ENCODE peak calls at places on chromosome X, in nine cellular contexts. One of them, this sample, is unnamed. For H3K9me3, the result is how much of the 10 kb centered on the place peaks cover.

GRCh38 chrX:68930576-68931317 is 101.9 kb downstream of the EFNB1 start:
- DNase-seq in heart left ventricle: no peak
- DNase-seq in transverse colon: no peak
- DNase-seq in tibial nerve: no peak
- DNase-seq in breast epithelium: no peak
- DNase-seq in IMR-90: no peak
- DNase-seq in A549: no peak
- DNase-seq in upper lobe of left lung: no peak
- DNase-seq in body of pancreas: no peak
- DNase-seq in this sample: no peak

GRCh38 chrX:10071451-10072163 is 85.2 kb upstream of the CLCN4 start:
- DNase-seq in breast epithelium: no peak
- DNase-seq in heart left ventricle: no peak
- DNase-seq in tibial nerve: no peak
- DNase-seq in upper lobe of left lung: no peak
- DNase-seq in IMR-90: no peak
- DNase-seq in A549: no peak
- DNase-seq in transverse colon: no peak
- DNase-seq in body of pancreas: no peak
- DNase-seq in this sample: no peak

GRCh38 chrX:136162827-136163427 is 15.6 kb downstream of the FHL1 start:
- DNase-seq in body of pancreas: peak
- DNase-seq in tibial nerve: no peak
- DNase-seq in A549: peak
- DNase-seq in heart left ventricle: peak
- DNase-seq in transverse colon: peak
- DNase-seq in upper lobe of left lung: no peak
- DNase-seq in breast epithelium: no peak
- DNase-seq in IMR-90: peak
- DNase-seq in this sample: no peak

GRCh38 chrX:109347618-109348017 is 134.3 kb downstream of the GUCY2F start:
- DNase-seq in body of pancreas: no peak
- DNase-seq in heart left ventricle: no peak
- DNase-seq in transverse colon: no peak
- DNase-seq in IMR-90: peak
- DNase-seq in breast epithelium: no peak
- DNase-seq in tibial nerve: no peak
- DNase-seq in upper lobe of left lung: no peak
- DNase-seq in A549: no peak
- DNase-seq in this sample: no peak

GRCh38 chrX:120450163-120450562 is 18.9 kb downstream of the LAMP2 start:
- DNase-seq in IMR-90: no peak
- DNase-seq in breast epithelium: no peak
- DNase-seq in tibial nerve: no peak
- DNase-seq in upper lobe of left lung: no peak
- DNase-seq in transverse colon: no peak
- DNase-seq in heart left ventricle: no peak
- DNase-seq in body of pancreas: no peak
- DNase-seq in A549: peak
- DNase-seq in this sample: no peak

GRCh38 chrX:12974797-12975669 is at the start of gene TMSB4X:
- DNase-seq in breast epithelium: peak
- DNase-seq in body of pancreas: peak
- DNase-seq in transverse colon: peak
- DNase-seq in A549: peak
- DNase-seq in IMR-90: peak
- DNase-seq in heart left ventricle: peak
- DNase-seq in tibial nerve: peak
- DNase-seq in upper lobe of left lung: peak
- DNase-seq in this sample: peak

GRCh38 chrX:2664497-2664896 is 26.6 kb upstream of the CD99 start:
- DNase-seq in breast epithelium: no peak
- DNase-seq in tibial nerve: peak
- DNase-seq in upper lobe of left lung: no peak
- DNase-seq in A549: no peak
- DNase-seq in body of pancreas: no peak
- DNase-seq in transverse colon: no peak
- DNase-seq in IMR-90: peak
- DNase-seq in heart left ventricle: peak
- DNase-seq in this sample: no peak

GRCh38 chrX:154469114-154469513 is 10.0 kb downstream of the LAGE3 start:
- DNase-seq in breast epithelium: no peak
- DNase-seq in body of pancreas: no peak
- DNase-seq in A549: no peak
- DNase-seq in tibial nerve: no peak
- DNase-seq in IMR-90: no peak
- DNase-seq in upper lobe of left lung: no peak
- DNase-seq in transverse colon: no peak
- DNase-seq in heart left ventricle: no peak
- DNase-seq in this sample: no peak

GRCh38 chrX:101430457-101431078 is 22.5 kb downstream of the HNRNPH2 start:
- DNase-seq in tibial nerve: no peak
- DNase-seq in body of pancreas: no peak
- DNase-seq in A549: peak
- DNase-seq in upper lobe of left lung: no peak
- DNase-seq in IMR-90: peak
- DNase-seq in heart left ventricle: no peak
- DNase-seq in breast epithelium: no peak
- DNase-seq in transverse colon: no peak
- DNase-seq in this sample: no peak

GRCh38 chrX:24890677-24891076 is 125.1 kb downstream of the ARX start:
- DNase-seq in A549: peak
- DNase-seq in IMR-90: no peak
- DNase-seq in transverse colon: no peak
- DNase-seq in heart left ventricle: no peak
- DNase-seq in breast epithelium: no peak
- DNase-seq in upper lobe of left lung: no peak
- DNase-seq in tibial nerve: no peak
- DNase-seq in body of pancreas: no peak
- DNase-seq in this sample: no peak

GRCh38 chrX:42242044-42242443 is 318.7 kb upstream of the CASK start:
- DNase-seq in heart left ventricle: no peak
- DNase-seq in A549: no peak
- DNase-seq in upper lobe of left lung: no peak
- DNase-seq in IMR-90: no peak
- DNase-seq in tibial nerve: no peak
- DNase-seq in body of pancreas: no peak
- DNase-seq in transverse colon: no peak
- DNase-seq in breast epithelium: no peak
- DNase-seq in this sample: no peak

GRCh38 chrX:77788050-77788449 is 2.0 kb upstream of the ATRX start:
- DNase-seq in A549: peak
- DNase-seq in IMR-90: peak
- DNase-seq in tibial nerve: peak
- DNase-seq in transverse colon: no peak
- DNase-seq in body of pancreas: no peak
- DNase-seq in heart left ventricle: no peak
- DNase-seq in breast epithelium: no peak
- DNase-seq in upper lobe of left lung: no peak
- DNase-seq in this sample: no peak

GRCh38 chrX:145405012-145405411 is 157.7 kb downstream of the SPANXN1 start:
- DNase-seq in breast epithelium: no peak
- DNase-seq in transverse colon: no peak
- DNase-seq in tibial nerve: peak
- DNase-seq in upper lobe of left lung: no peak
- DNase-seq in A549: peak
- DNase-seq in IMR-90: peak
- DNase-seq in heart left ventricle: no peak
- DNase-seq in body of pancreas: peak
- DNase-seq in this sample: no peak

GRCh38 chrX:140504371-140505324 is at the start of gene SOX3:
- DNase-seq in transverse colon: no peak
- DNase-seq in A549: no peak
- DNase-seq in body of pancreas: no peak
- DNase-seq in upper lobe of left lung: no peak
- DNase-seq in heart left ventricle: no peak
- DNase-seq in breast epithelium: no peak
- DNase-seq in IMR-90: no peak
- DNase-seq in tibial nerve: no peak
- DNase-seq in this sample: no peak

GRCh38 chrX:3638280-3638873 is 75.1 kb downstream of the PRKX start:
- DNase-seq in IMR-90: peak
- DNase-seq in transverse colon: peak
- DNase-seq in A549: peak
- DNase-seq in tibial nerve: peak
- DNase-seq in heart left ventricle: no peak
- DNase-seq in upper lobe of left lung: peak
- DNase-seq in body of pancreas: peak
- DNase-seq in breast epithelium: no peak
- DNase-seq in this sample: no peak

GRCh38 chrX:87664381-87664780 is 146.8 kb downstream of the KLHL4 start:
- DNase-seq in upper lobe of left lung: no peak
- DNase-seq in tibial nerve: no peak
- DNase-seq in IMR-90: peak
- DNase-seq in transverse colon: no peak
- DNase-seq in body of pancreas: no peak
- DNase-seq in heart left ventricle: no peak
- DNase-seq in A549: peak
- DNase-seq in breast epithelium: no peak
- DNase-seq in this sample: no peak

GRCh38 chrX:70907900-70908299 is 611 bp downstream of the TEX11 start:
- DNase-seq in upper lobe of left lung: no peak
- DNase-seq in IMR-90: no peak
- DNase-seq in tibial nerve: no peak
- DNase-seq in transverse colon: no peak
- DNase-seq in body of pancreas: no peak
- DNase-seq in breast epithelium: no peak
- DNase-seq in A549: peak
- DNase-seq in heart left ventricle: no peak
- DNase-seq in this sample: no peak

GRCh38 chrX:97199501-97199900 is 315.8 kb downstream of the RPA4 start:
- DNase-seq in transverse colon: no peak
- DNase-seq in tibial nerve: no peak
- DNase-seq in body of pancreas: no peak
- DNase-seq in IMR-90: peak
- DNase-seq in A549: no peak
- DNase-seq in breast epithelium: no peak
- DNase-seq in upper lobe of left lung: no peak
- DNase-seq in heart left ventricle: no peak
- DNase-seq in this sample: no peak

GRCh38 chrX:46029777-46030176 is 515.4 kb downstream of the ZNF674 start:
- DNase-seq in heart left ventricle: no peak
- DNase-seq in tibial nerve: no peak
- DNase-seq in upper lobe of left lung: no peak
- DNase-seq in transverse colon: no peak
- DNase-seq in body of pancreas: peak
- DNase-seq in breast epithelium: no peak
- DNase-seq in IMR-90: no peak
- DNase-seq in A549: no peak
- DNase-seq in this sample: no peak

GRCh38 chrX:1925053-1925481 is 310.2 kb downstream of the ASMT start:
- DNase-seq in body of pancreas: no peak
- DNase-seq in breast epithelium: no peak
- DNase-seq in IMR-90: no peak
- DNase-seq in A549: no peak
- DNase-seq in tibial nerve: no peak
- DNase-seq in upper lobe of left lung: no peak
- DNase-seq in transverse colon: no peak
- DNase-seq in heart left ventricle: no peak
- DNase-seq in this sample: no peak

GRCh38 chrX:113868716-113869115 is 715.2 kb upstream of the HTR2C start:
- DNase-seq in body of pancreas: no peak
- DNase-seq in upper lobe of left lung: no peak
- DNase-seq in breast epithelium: no peak
- DNase-seq in heart left ventricle: no peak
- DNase-seq in transverse colon: no peak
- DNase-seq in tibial nerve: no peak
- DNase-seq in A549: no peak
- DNase-seq in IMR-90: no peak
- DNase-seq in this sample: no peak

GRCh38 chrX:18887821-18888205 is 96.1 kb downstream of the PHKA2 start:
- DNase-seq in body of pancreas: no peak
- DNase-seq in transverse colon: no peak
- DNase-seq in heart left ventricle: no peak
- DNase-seq in tibial nerve: no peak
- DNase-seq in IMR-90: no peak
- DNase-seq in A549: no peak
- DNase-seq in upper lobe of left lung: no peak
- DNase-seq in breast epithelium: no peak
- DNase-seq in this sample: no peak

GRCh38 chrX:65745427-65745826 is 78.0 kb downstream of the MSN start:
- DNase-seq in A549: no peak
- DNase-seq in transverse colon: no peak
- DNase-seq in tibial nerve: no peak
- DNase-seq in body of pancreas: no peak
- DNase-seq in breast epithelium: no peak
- DNase-seq in IMR-90: no peak
- DNase-seq in heart left ventricle: no peak
- DNase-seq in upper lobe of left lung: no peak
- DNase-seq in this sample: no peak
- TF ChIP-seq POLR2A in A549: no peak
- TF ChIP-seq POLR2A in transverse colon: no peak
- TF ChIP-seq POLR2A in tibial nerve: no peak
- TF ChIP-seq POLR2A in body of pancreas: no peak
- TF ChIP-seq POLR2A in breast epithelium: no peak
- TF ChIP-seq POLR2A in IMR-90: no peak
- TF ChIP-seq POLR2A in heart left ventricle: no peak
- TF ChIP-seq POLR2A in upper lobe of left lung: no peak
- TF ChIP-seq POLR2A in this sample: no peak

GRCh38 chrX:39059866-39060265 is 258.6 kb downstream of the MID1IP1 start:
- DNase-seq in heart left ventricle: no peak
- DNase-seq in tibial nerve: no peak
- DNase-seq in IMR-90: no peak
- DNase-seq in upper lobe of left lung: no peak
- DNase-seq in transverse colon: no peak
- DNase-seq in breast epithelium: no peak
- DNase-seq in body of pancreas: no peak
- DNase-seq in A549: no peak
- DNase-seq in this sample: no peak
- H3K9me3 ChIP-seq in heart left ventricle: under half
- H3K9me3 ChIP-seq in tibial nerve: under half
- H3K9me3 ChIP-seq in IMR-90: under half
- H3K9me3 ChIP-seq in upper lobe of left lung: under half
- H3K9me3 ChIP-seq in transverse colon: under half
- H3K9me3 ChIP-seq in breast epithelium: under half
- H3K9me3 ChIP-seq in body of pancreas: under half
- H3K9me3 ChIP-seq in A549: under half
- H3K9me3 ChIP-seq in this sample: under half

GRCh38 chrX:155881158-155881993 is at the start of gene VAMP7:
- DNase-seq in body of pancreas: peak
- DNase-seq in tibial nerve: peak
- DNase-seq in transverse colon: peak
- DNase-seq in IMR-90: peak
- DNase-seq in A549: peak
- DNase-seq in breast epithelium: peak
- DNase-seq in upper lobe of left lung: peak
- DNase-seq in heart left ventricle: peak
- DNase-seq in this sample: peak
- TF ChIP-seq POLR2A in body of pancreas: peak
- TF ChIP-seq POLR2A in tibial nerve: peak
- TF ChIP-seq POLR2A in transverse colon: peak
- TF ChIP-seq POLR2A in IMR-90: peak
- TF ChIP-seq POLR2A in A549: peak
- TF ChIP-seq POLR2A in breast epithelium: peak
- TF ChIP-seq POLR2A in upper lobe of left lung: peak
- TF ChIP-seq POLR2A in heart left ventricle: no peak
- TF ChIP-seq POLR2A in this sample: peak

DNA sequence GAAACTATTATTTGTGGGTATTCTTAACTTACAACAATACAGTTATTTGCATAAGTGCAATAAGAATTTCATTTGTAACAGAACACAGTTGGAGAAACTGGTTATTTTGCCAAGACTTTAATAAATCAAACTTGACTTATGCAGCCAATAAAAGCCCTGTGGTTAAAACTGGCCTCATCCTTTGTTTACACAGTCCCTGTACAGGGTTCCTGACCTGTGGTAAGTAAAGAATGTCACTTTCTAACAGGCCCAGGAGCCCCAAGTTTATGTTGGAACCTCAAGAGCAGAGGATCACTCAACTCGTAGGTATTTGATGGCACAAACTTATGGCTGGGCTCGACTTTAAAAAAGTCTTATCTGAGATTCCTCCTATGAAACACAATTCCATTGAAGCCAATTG is 88.6 kb upstream of the PTCHD1 start:
- DNase-seq in IMR-90: no peak
- DNase-seq in tibial nerve: no peak
- DNase-seq in upper lobe of left lung: no peak
- DNase-seq in heart left ventricle: no peak
- DNase-seq in body of pancreas: no peak
- DNase-seq in A549: no peak
- DNase-seq in transverse colon: no peak
- DNase-seq in breast epithelium: no peak
- DNase-seq in this sample: no peak
- H3K9me3 ChIP-seq in IMR-90: under half
- H3K9me3 ChIP-seq in tibial nerve: under half
- H3K9me3 ChIP-seq in upper lobe of left lung: under half
- H3K9me3 ChIP-seq in heart left ventricle: under half
- H3K9me3 ChIP-seq in body of pancreas: under half
- H3K9me3 ChIP-seq in A549: under half
- H3K9me3 ChIP-seq in transverse colon: under half
- H3K9me3 ChIP-seq in breast epithelium: under half
- H3K9me3 ChIP-seq in this sample: under half

This sample was measured in suprapubic skin.